ENCODE peak calls at places on chromosome 21, in six cellular contexts. W is ascending aorta, O is stomach, I is heart left ventricle, M is astrocyte, D is AG04450. J is an unnamed sample.

GRCh38 chr21:26185021-26185420 is 14.5 kb upstream of the APP start:
- DNase-seq in I (no peak), D (no peak), O (no peak), W (no peak), M (no peak), J (no peak)

GRCh38 chr21:31255036-31255435 is 89.0 kb downstream of the TIAM1 start:
- DNase-seq in O (no peak), I (no peak), D (no peak), M (no peak), W (no peak), J (no peak)

GRCh38 chr21:36422279-36423098 is 37.3 kb downstream of the CHAF1B start:
- DNase-seq in D (peak; percentile 21), O (peak; percentile 66), W (no peak), I (peak; percentile 39), M (peak; percentile 42), J (peak; percentile 55)

GRCh38 chr21:36236052-36236730 is 79.6 kb downstream of the DOP1B start:
- DNase-seq in O (no peak), I (no peak), W (no peak), M (no peak), D (no peak), J (no peak)

GRCh38 chr21:43907751-43908150 is 42.7 kb downstream of the AGPAT3 start:
- DNase-seq in I (no peak), D (no peak), O (no peak), M (no peak), W (no peak), J (peak; percentile 16)

GRCh38 chr21:16108561-16109070 is 378.8 kb downstream of the USP25 start:
- DNase-seq in M (peak; percentile 89), O (no peak), D (no peak), I (no peak), W (no peak), J (no peak)

GRCh38 chr21:34023691-34024381 is 49.5 kb upstream of the MRPS6 start:
- DNase-seq in M (no peak), D (no peak), O (no peak), W (no peak), I (no peak), J (no peak)

GRCh38 chr21:18153063-18153462 is 91.6 kb upstream of the CHODL start:
- DNase-seq in I (no peak), M (no peak), D (no peak), W (no peak), O (no peak), J (no peak)

GRCh38 chr21:46619846-46620245 is 15.0 kb upstream of the S100B start:
- DNase-seq in D (no peak), W (no peak), M (no peak), O (no peak), I (no peak), J (no peak)

GRCh38 chr21:36699026-36699545 is at the start of gene SIM2:
- DNase-seq in M (no peak), D (no peak), O (peak; percentile 90), I (no peak), W (no peak), J (no peak)

GRCh38 chr21:18294100-18294499 is 49.5 kb downstream of the CHODL start:
- DNase-seq in O (no peak), M (no peak), D (no peak), W (no peak), I (no peak), J (no peak)

GRCh38 chr21:43201491-43201890 is 32.7 kb downstream of the CRYAA start:
- DNase-seq in W (no peak), D (no peak), I (no peak), O (no peak), M (no peak), J (no peak)

GRCh38 chr21:36728371-36729111 is 29.6 kb downstream of the SIM2 start:
- DNase-seq in O (peak; percentile 23), D (no peak), I (no peak), M (no peak), W (no peak), J (no peak)

GRCh38 chr21:44455524-44456206 is 355 bp downstream of the LRRC3 start:
- DNase-seq in D (no peak), O (peak; percentile 65), W (peak; percentile 65), M (no peak), I (peak; percentile 52), J (peak; percentile 31)

GRCh38 chr21:27759091-27759659 is 792.3 kb upstream of the ADAMTS5 start:
- DNase-seq in I (peak; percentile 23), W (no peak), D (no peak), O (no peak), M (no peak), J (no peak)

GRCh38 chr21:42845296-42845965 is 33.9 kb downstream of the WDR4 start:
- DNase-seq in M (peak; percentile 10), O (peak; percentile 77), I (no peak), D (no peak), W (no peak), J (no peak)

GRCh38 chr21:15514073-15514946 is 215.5 kb upstream of the USP25 start:
- DNase-seq in I (no peak), W (no peak), M (no peak), O (no peak), D (no peak), J (peak; percentile 77)

GRCh38 chr21:34986561-34987533 is 62.3 kb downstream of the RUNX1 start:
- DNase-seq in M (peak; percentile 97), O (no peak), D (no peak), W (no peak), I (no peak), J (peak; percentile 64)

GRCh38 chr21:45555251-45555556 is 13.0 kb upstream of the SLC19A1 start:
- DNase-seq in O (no peak), M (no peak), W (no peak), I (no peak), D (no peak), J (no peak)

GRCh38 chr21:45556302-45556644 is 14.0 kb upstream of the SLC19A1 start:
- DNase-seq in M (no peak), I (no peak), W (no peak), O (no peak), D (no peak), J (no peak)

GRCh38 chr21:45554477-45555175 is 12.4 kb upstream of the SLC19A1 start:
- DNase-seq in M (no peak), O (peak; percentile 86), D (no peak), W (peak; percentile 89), I (peak; percentile 84), J (peak; percentile 90)

GRCh38 chr21:45556645-45557601 is 14.7 kb upstream of the SLC19A1 start:
- DNase-seq in D (no peak), W (no peak), I (no peak), O (no peak), M (no peak), J (peak; percentile 47)

DNA sequence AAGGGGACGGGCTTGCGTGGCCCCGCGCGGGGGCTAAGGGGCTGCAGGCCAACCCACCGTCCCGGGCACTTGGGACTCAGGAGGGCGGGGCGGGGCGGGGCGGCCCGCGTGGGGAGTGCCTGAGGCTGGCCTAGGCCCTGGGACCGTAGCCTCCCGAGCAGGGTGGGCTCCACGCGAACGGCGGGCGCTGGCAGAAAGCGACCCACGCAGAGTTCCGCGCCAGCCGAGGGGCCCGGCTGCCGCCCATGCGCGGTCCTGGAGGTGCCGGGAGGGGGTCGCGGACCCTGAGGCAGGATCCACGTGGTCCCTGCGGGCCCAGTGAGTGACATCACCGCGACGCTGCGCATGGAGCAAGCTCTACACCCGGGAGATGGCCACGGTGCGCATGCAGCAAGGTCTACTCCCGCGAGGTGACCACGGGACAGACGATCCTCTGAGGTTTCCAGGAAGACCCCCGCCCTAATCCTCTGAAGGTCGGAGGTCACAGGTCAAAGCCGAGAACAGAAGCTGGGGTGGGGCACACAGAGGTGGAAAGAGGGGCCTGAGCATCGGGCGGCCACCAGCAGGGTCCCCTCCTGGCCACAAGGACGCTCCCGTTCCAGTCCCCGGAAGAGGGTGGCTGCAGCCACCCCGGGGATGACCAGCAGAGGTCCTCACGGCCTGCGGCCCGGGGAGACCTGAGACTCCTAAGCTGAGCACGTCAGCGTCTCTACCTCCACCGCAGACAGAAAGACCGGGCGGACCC is 13.5 kb upstream of the SLC19A1 start:
- DNase-seq in D (peak; percentile 44), W (peak; percentile 93), O (peak; percentile 89), M (peak; percentile 81), I (no peak), J (peak; percentile 80)
- H3K4me3 ChIP-seq in D (peak overlapping the region; percentile 60), W (peak overlapping the region; percentile 66), O (peak overlapping the region; percentile 64), M (peak overlapping the region; percentile 29), I (peak overlapping the region; percentile 57), J (peak overlapping the region; percentile 64)

DNA sequence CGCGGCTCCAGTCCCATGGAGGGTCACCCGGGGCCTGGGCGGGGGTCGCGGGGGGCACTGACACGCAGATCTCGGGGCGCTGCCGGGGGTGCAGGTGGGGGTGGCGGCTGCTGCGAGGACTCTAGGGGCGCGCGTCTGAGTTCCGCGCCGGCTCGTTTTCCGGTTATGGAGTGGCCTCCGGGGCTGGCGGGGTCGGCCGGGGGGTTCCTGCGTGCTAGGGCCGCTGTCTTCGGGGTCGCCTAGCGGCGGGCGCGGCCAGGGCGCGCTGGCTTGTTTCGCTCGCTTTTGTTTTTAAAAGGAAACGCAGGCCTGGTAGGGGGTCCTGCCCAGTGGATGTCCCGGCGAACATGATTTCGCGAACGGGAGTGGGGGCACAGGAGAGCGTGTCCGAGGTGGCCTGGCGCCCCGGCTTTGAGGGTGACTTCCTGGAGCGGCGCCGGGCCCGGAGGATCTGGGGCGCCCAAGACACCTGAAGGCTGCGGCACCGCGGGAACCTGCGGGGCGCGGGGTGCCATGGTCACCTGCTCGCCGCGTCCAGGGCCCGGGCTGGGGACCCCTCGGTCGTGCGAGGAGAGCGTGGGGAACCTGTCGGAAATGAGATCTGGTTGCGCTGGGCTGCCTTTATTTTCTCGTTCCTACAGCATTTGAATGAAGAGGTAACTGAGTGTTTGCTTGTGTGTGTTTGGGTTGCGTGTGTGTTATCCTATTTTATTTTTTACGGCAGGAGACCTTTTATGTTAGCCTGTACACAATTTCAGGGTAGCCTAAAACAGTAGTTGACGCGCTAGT is 618 bp downstream of the ETS2 start:
- DNase-seq in W (peak; percentile 70), I (peak; percentile 44), D (no peak), O (no peak), M (no peak), J (no peak)
- H3K27ac ChIP-seq in W (peak overlapping the region; percentile 99), I (peak overlapping the region; percentile 96), D (peak overlapping the region; percentile 41), O (peak overlapping the region; percentile 99), M (peak overlapping the region; percentile 76), J (peak overlapping the region; percentile 96)

DNA sequence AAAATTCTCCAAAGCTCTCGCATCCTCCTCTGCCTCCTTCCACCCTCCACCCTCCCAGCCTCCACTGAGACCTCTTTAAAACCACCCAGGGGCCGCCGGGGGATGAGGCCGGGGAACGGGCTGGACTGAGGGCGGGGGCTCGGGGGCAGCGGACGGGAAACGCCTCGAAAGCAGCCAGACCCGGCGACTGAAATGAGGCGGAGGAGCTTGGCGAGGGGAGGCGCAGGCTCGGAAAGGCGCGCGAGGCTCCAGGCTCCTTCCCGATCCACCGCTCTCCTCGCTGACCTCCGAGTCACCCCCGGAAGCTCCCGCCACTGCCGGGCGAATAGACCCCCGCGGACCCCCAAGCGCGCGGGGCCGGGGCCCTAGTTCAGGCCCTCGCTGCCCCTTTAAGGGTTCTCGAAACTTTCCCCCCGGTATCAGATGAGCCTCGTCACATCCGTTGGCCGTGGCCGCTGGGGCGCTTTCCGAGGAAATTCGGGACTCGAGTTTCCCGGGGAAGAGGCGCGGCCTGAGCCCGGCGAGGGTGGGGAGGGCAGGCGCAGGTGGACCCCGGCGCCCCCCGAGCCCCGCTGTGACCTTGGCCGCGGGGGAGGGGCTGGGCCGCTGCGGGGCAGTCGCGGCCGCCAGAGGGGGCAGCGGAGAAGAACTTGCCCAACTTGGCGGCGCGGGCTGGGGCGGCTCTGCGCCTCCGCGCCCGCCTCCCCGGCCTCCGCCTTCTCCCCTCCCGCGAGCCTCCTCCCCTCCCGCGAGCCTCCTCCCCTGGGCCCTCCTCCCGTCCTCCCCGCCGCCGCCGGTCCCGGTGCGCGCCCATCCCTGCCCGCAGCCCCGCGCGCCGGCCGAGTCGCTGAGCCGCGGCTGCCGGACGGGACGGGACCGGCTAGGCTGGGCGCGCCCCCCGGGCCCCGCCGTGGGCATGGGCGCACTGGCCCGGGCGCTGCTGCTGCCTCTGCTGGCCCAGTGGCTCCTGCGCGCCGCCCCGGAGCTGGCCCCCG is at the start of gene BACE2:
- DNase-seq in M (peak; percentile 61), O (peak; percentile 86), D (peak; percentile 21), I (peak; percentile 88), W (peak; percentile 91), J (peak; percentile 88)
- TF ChIP-seq CTCF in M (peak; percentile 3), O (no peak), D (peak; percentile 42), I (peak; percentile 65), W (peak; percentile 29), J (peak; percentile 48)

GRCh38 chr21:45456014-45456835 is 51.3 kb downstream of the COL18A1 start:
- DNase-seq in W (no peak), O (no peak), D (no peak), M (no peak), I (no peak), J (no peak)
- H3K4me3 ChIP-seq in W (peak overlapping the region; percentile 53), O (peak overlapping the region; percentile 34), D (peak overlapping the region; percentile 35), M (no peak overlapping the region), I (peak overlapping the region; percentile 59), J (peak overlapping the region; percentile 25)